ENCODE peak calls at places on chromosomes 7 and 10, in eight cellular contexts. One of them, this sample, is unnamed.
A peak's percentile ranks its signal among the peaks of the same experiment; 100 is the strongest.

GRCh38 chr7:2120251-2120660 is 112.5 kb downstream of the MAD1L1 start:
- DNase-seq in lower lobe of right lung: no peak
- DNase-seq in heart right ventricle: no peak
- DNase-seq in PC-3: no peak
- DNase-seq in mesenchymal stem cell: no peak
- DNase-seq in keratinocyte: no peak
- DNase-seq in Panc1: no peak
- DNase-seq in tibial artery: no peak
- DNase-seq in this sample: no peak

GRCh38 chr7:30899630-30900029 is 12.0 kb upstream of the AQP1 start:
- DNase-seq in mesenchymal stem cell: no peak
- DNase-seq in Panc1: no peak
- DNase-seq in keratinocyte: no peak
- DNase-seq in lower lobe of right lung: no peak
- DNase-seq in PC-3: no peak
- DNase-seq in heart right ventricle: no peak
- DNase-seq in tibial artery: no peak
- DNase-seq in this sample: no peak

GRCh38 chr7:121753965-121754364 is 119.0 kb upstream of the PTPRZ1 start:
- DNase-seq in PC-3: no peak
- DNase-seq in keratinocyte: no peak
- DNase-seq in Panc1: no peak
- DNase-seq in lower lobe of right lung: no peak
- DNase-seq in tibial artery: no peak
- DNase-seq in mesenchymal stem cell: no peak
- DNase-seq in heart right ventricle: no peak
- DNase-seq in this sample: no peak

GRCh38 chr7:132609222-132609621 is 33.0 kb upstream of the PLXNA4 start:
- DNase-seq in keratinocyte: no peak
- DNase-seq in mesenchymal stem cell: no peak
- DNase-seq in lower lobe of right lung: no peak
- DNase-seq in Panc1: no peak
- DNase-seq in tibial artery: no peak
- DNase-seq in heart right ventricle: no peak
- DNase-seq in PC-3: no peak
- DNase-seq in this sample: no peak

GRCh38 chr7:50362712-50363282 is 58.3 kb downstream of the IKZF1 start:
- DNase-seq in Panc1: no peak
- DNase-seq in lower lobe of right lung: no peak
- DNase-seq in tibial artery: no peak
- DNase-seq in mesenchymal stem cell: no peak
- DNase-seq in PC-3: no peak
- DNase-seq in heart right ventricle: no peak
- DNase-seq in keratinocyte: no peak
- DNase-seq in this sample: peak; percentile 28

GRCh38 chr10:101014230-101014884 is 14.7 kb downstream of the LZTS2 start:
- DNase-seq in mesenchymal stem cell: peak; percentile 76
- DNase-seq in keratinocyte: no peak
- DNase-seq in PC-3: peak; percentile 78
- DNase-seq in Panc1: no peak
- DNase-seq in tibial artery: peak; percentile 89
- DNase-seq in heart right ventricle: peak; percentile 81
- DNase-seq in lower lobe of right lung: peak; percentile 86
- DNase-seq in this sample: peak; percentile 65

GRCh38 chr10:132665946-132666732 is 119.8 kb downstream of the NKX6-2 start:
- DNase-seq in heart right ventricle: no peak
- DNase-seq in keratinocyte: peak; percentile 53
- DNase-seq in Panc1: peak; percentile 97
- DNase-seq in lower lobe of right lung: peak; percentile 24
- DNase-seq in PC-3: peak; percentile 92
- DNase-seq in mesenchymal stem cell: peak; percentile 96
- DNase-seq in tibial artery: no peak
- DNase-seq in this sample: no peak

GRCh38 chr10:94125856-94126255 is 132.1 kb downstream of the PLCE1 start:
- DNase-seq in PC-3: peak; percentile 70
- DNase-seq in lower lobe of right lung: no peak
- DNase-seq in tibial artery: no peak
- DNase-seq in keratinocyte: no peak
- DNase-seq in Panc1: no peak
- DNase-seq in mesenchymal stem cell: peak; percentile 83
- DNase-seq in heart right ventricle: no peak
- DNase-seq in this sample: no peak

GRCh38 chr7:158372400-158373302 is 215.0 kb downstream of the PTPRN2 start:
- DNase-seq in PC-3: no peak
- DNase-seq in lower lobe of right lung: no peak
- DNase-seq in heart right ventricle: no peak
- DNase-seq in keratinocyte: no peak
- DNase-seq in mesenchymal stem cell: no peak
- DNase-seq in tibial artery: no peak
- DNase-seq in Panc1: no peak
- DNase-seq in this sample: no peak

GRCh38 chr7:92830532-92831110 is 5.8 kb downstream of the CDK6 start:
- DNase-seq in heart right ventricle: no peak
- DNase-seq in lower lobe of right lung: no peak
- DNase-seq in Panc1: no peak
- DNase-seq in keratinocyte: no peak
- DNase-seq in tibial artery: no peak
- DNase-seq in mesenchymal stem cell: peak; percentile 54
- DNase-seq in PC-3: no peak
- DNase-seq in this sample: no peak

GRCh38 chr7:14924398-14924797 is 21.8 kb upstream of the DGKB start:
- DNase-seq in tibial artery: no peak
- DNase-seq in heart right ventricle: no peak
- DNase-seq in mesenchymal stem cell: no peak
- DNase-seq in keratinocyte: no peak
- DNase-seq in PC-3: peak; percentile 62
- DNase-seq in lower lobe of right lung: no peak
- DNase-seq in Panc1: no peak
- DNase-seq in this sample: no peak

GRCh38 chr7:11726251-11727155 is 105.5 kb downstream of the THSD7A start:
- DNase-seq in mesenchymal stem cell: no peak
- DNase-seq in keratinocyte: no peak
- DNase-seq in lower lobe of right lung: no peak
- DNase-seq in Panc1: no peak
- DNase-seq in heart right ventricle: peak; percentile 34
- DNase-seq in PC-3: no peak
- DNase-seq in tibial artery: no peak
- DNase-seq in this sample: no peak

GRCh38 chr7:93150200-93150835 is 2.1 kb upstream of the SAMD9L start:
- DNase-seq in mesenchymal stem cell: peak; percentile 42
- DNase-seq in PC-3: peak; percentile 81
- DNase-seq in lower lobe of right lung: no peak
- DNase-seq in tibial artery: no peak
- DNase-seq in keratinocyte: no peak
- DNase-seq in heart right ventricle: no peak
- DNase-seq in Panc1: no peak
- DNase-seq in this sample: no peak

GRCh38 chr7:142800699-142801260 is 30.0 kb downstream of the PRSS2 start:
- DNase-seq in keratinocyte: no peak
- DNase-seq in Panc1: no peak
- DNase-seq in mesenchymal stem cell: no peak
- DNase-seq in heart right ventricle: no peak
- DNase-seq in lower lobe of right lung: no peak
- DNase-seq in PC-3: no peak
- DNase-seq in tibial artery: no peak
- DNase-seq in this sample: no peak
- H3K4me1 ChIP-seq in keratinocyte: no peaks in the 10 kb centered on the region
- H3K4me1 ChIP-seq in Panc1: no peaks in the 10 kb centered on the region
- H3K4me1 ChIP-seq in mesenchymal stem cell: peaks cover 13% of the 10 kb centered on the region
- H3K4me1 ChIP-seq in heart right ventricle: peaks cover 18% of the 10 kb centered on the region
- H3K4me1 ChIP-seq in lower lobe of right lung: peaks cover 16% of the 10 kb centered on the region
- H3K4me1 ChIP-seq in PC-3: peaks cover 31% of the 10 kb centered on the region
- H3K4me1 ChIP-seq in tibial artery: no peaks in the 10 kb centered on the region
- H3K4me1 ChIP-seq in this sample: peaks cover 70% of the 10 kb centered on the region

GRCh38 chr10:91197044-91197651 is 23.3 kb upstream of the PCGF5 start:
- DNase-seq in lower lobe of right lung: no peak
- DNase-seq in PC-3: no peak
- DNase-seq in Panc1: no peak
- DNase-seq in keratinocyte: no peak
- DNase-seq in tibial artery: no peak
- DNase-seq in mesenchymal stem cell: peak; percentile 62
- DNase-seq in heart right ventricle: no peak
- DNase-seq in this sample: no peak

GRCh38 chr10:91194497-91195179 is 25.8 kb upstream of the PCGF5 start:
- DNase-seq in keratinocyte: no peak
- DNase-seq in tibial artery: no peak
- DNase-seq in PC-3: no peak
- DNase-seq in mesenchymal stem cell: peak; percentile 42
- DNase-seq in heart right ventricle: no peak
- DNase-seq in lower lobe of right lung: no peak
- DNase-seq in Panc1: no peak
- DNase-seq in this sample: no peak

GRCh38 chr10:91200314-91201212 is 19.9 kb upstream of the PCGF5 start:
- DNase-seq in Panc1: no peak
- DNase-seq in heart right ventricle: peak; percentile 54
- DNase-seq in keratinocyte: no peak
- DNase-seq in tibial artery: no peak
- DNase-seq in mesenchymal stem cell: no peak
- DNase-seq in PC-3: no peak
- DNase-seq in lower lobe of right lung: no peak
- DNase-seq in this sample: no peak

GRCh38 chr10:91198781-91199180 is 21.7 kb upstream of the PCGF5 start:
- DNase-seq in tibial artery: no peak
- DNase-seq in heart right ventricle: no peak
- DNase-seq in Panc1: no peak
- DNase-seq in keratinocyte: no peak
- DNase-seq in PC-3: no peak
- DNase-seq in lower lobe of right lung: no peak
- DNase-seq in mesenchymal stem cell: peak; percentile 92
- DNase-seq in this sample: peak; percentile 49

GRCh38 chr10:91196268-91197043 is 24.0 kb upstream of the PCGF5 start:
- DNase-seq in mesenchymal stem cell: no peak
- DNase-seq in tibial artery: no peak
- DNase-seq in PC-3: no peak
- DNase-seq in heart right ventricle: no peak
- DNase-seq in keratinocyte: no peak
- DNase-seq in lower lobe of right lung: no peak
- DNase-seq in Panc1: no peak
- DNase-seq in this sample: no peak
- H3K4me1 ChIP-seq in mesenchymal stem cell: no peaks in the 10 kb centered on the region
- H3K4me1 ChIP-seq in tibial artery: peaks cover 3% of the 10 kb centered on the region
- H3K4me1 ChIP-seq in PC-3: no peaks in the 10 kb centered on the region
- H3K4me1 ChIP-seq in heart right ventricle: peaks cover 24% of the 10 kb centered on the region
- H3K4me1 ChIP-seq in keratinocyte: no peaks in the 10 kb centered on the region
- H3K4me1 ChIP-seq in lower lobe of right lung: peaks cover 36% of the 10 kb centered on the region
- H3K4me1 ChIP-seq in Panc1: no peaks in the 10 kb centered on the region
- H3K4me1 ChIP-seq in this sample: peaks cover 19% of the 10 kb centered on the region

GRCh38 chr10:77798940-77799339 is 127.6 kb downstream of the DLG5 start:
- DNase-seq in tibial artery: no peak
- DNase-seq in keratinocyte: no peak
- DNase-seq in PC-3: no peak
- DNase-seq in Panc1: no peak
- DNase-seq in lower lobe of right lung: peak; percentile 2
- DNase-seq in mesenchymal stem cell: peak; percentile 22
- DNase-seq in heart right ventricle: no peak
- DNase-seq in this sample: no peak
- H3K4me1 ChIP-seq in tibial artery: no peaks in the 10 kb centered on the region
- H3K4me1 ChIP-seq in keratinocyte: peaks cover 4% of the 10 kb centered on the region
- H3K4me1 ChIP-seq in PC-3: peaks cover 6% of the 10 kb centered on the region
- H3K4me1 ChIP-seq in Panc1: no peaks in the 10 kb centered on the region
- H3K4me1 ChIP-seq in lower lobe of right lung: no peaks in the 10 kb centered on the region
- H3K4me1 ChIP-seq in mesenchymal stem cell: peaks cover 15% of the 10 kb centered on the region
- H3K4me1 ChIP-seq in heart right ventricle: no peaks in the 10 kb centered on the region
- H3K4me1 ChIP-seq in this sample: no peaks in the 10 kb centered on the region

GRCh38 chr7:33910756-33911155 is 5.4 kb downstream of the BMPER start:
- DNase-seq in heart right ventricle: no peak
- DNase-seq in keratinocyte: no peak
- DNase-seq in mesenchymal stem cell: no peak
- DNase-seq in PC-3: no peak
- DNase-seq in Panc1: no peak
- DNase-seq in tibial artery: no peak
- DNase-seq in lower lobe of right lung: no peak
- DNase-seq in this sample: no peak
- H3K4me1 ChIP-seq in heart right ventricle: no peaks in the 10 kb centered on the region
- H3K4me1 ChIP-seq in keratinocyte: no peaks in the 10 kb centered on the region
- H3K4me1 ChIP-seq in mesenchymal stem cell: no peaks in the 10 kb centered on the region
- H3K4me1 ChIP-seq in PC-3: no peaks in the 10 kb centered on the region
- H3K4me1 ChIP-seq in Panc1: no peaks in the 10 kb centered on the region
- H3K4me1 ChIP-seq in tibial artery: no peaks in the 10 kb centered on the region
- H3K4me1 ChIP-seq in lower lobe of right lung: no peaks in the 10 kb centered on the region
- H3K4me1 ChIP-seq in this sample: no peaks in the 10 kb centered on the region